ENCODE peak calls at places on chromosomes 1 and 21, in nine cellular contexts. K is amniotic stem cell; Q is left lung; Y is astrocyte of the cerebellum; P is HS-5; U is lower leg skin; N is effector memory CD8-positive, alpha-beta T cell; J is WERI-Rb-1; M is HFF-Myc. I is an unnamed sample.

GRCh38 chr1:245039196-245039595 is 115.6 kb upstream of the KIF26B start:
- DNase-seq in P (no peak), J (no peak), Q (no peak), U (no peak), N (no peak), K (no peak), Y (no peak), M (no peak), I (no peak)

GRCh38 chr21:26909972-26910371 is 56.9 kb downstream of the ADAMTS5 start:
- DNase-seq in M (no peak), P (no peak), J (no peak), N (no peak), K (no peak), U (no peak), Y (no peak), Q (no peak), I (no peak)

GRCh38 chr21:32574946-32575925 is 10.1 kb downstream of the TCP10L start:
- DNase-seq in P (no peak), J (no peak), K (no peak), N (no peak), Y (no peak), M (no peak), U (peak; percentile 70), Q (peak; percentile 64), I (no peak)

GRCh38 chr1:32142446-32143301 is 34.8 kb downstream of the KPNA6 start:
- DNase-seq in K (peak; percentile 25), N (no peak), U (no peak), P (peak; percentile 28), J (no peak), M (peak; percentile 74), Y (peak; percentile 33), Q (no peak), I (peak; percentile 51)

GRCh38 chr1:70518106-70518505 is 107.0 kb downstream of the CTH start:
- DNase-seq in Y (no peak), P (no peak), J (no peak), M (no peak), K (no peak), N (no peak), U (no peak), Q (no peak), I (no peak)

GRCh38 chr21:37193676-37194075 is 73.5 kb downstream of the VPS26C start:
- DNase-seq in Q (no peak), Y (no peak), N (no peak), J (no peak), K (no peak), P (no peak), M (no peak), U (no peak), I (no peak)

GRCh38 chr1:93591833-93592635 is 89.6 kb downstream of the BCAR3 start:
- DNase-seq in P (no peak), Y (no peak), K (no peak), U (peak; percentile 83), J (peak; percentile 79), M (no peak), Q (no peak), N (peak; percentile 8), I (no peak)

GRCh38 chr1:228898582-228898992 is 163.3 kb downstream of the RHOU start:
- DNase-seq in N (no peak), U (no peak), M (no peak), P (no peak), Q (no peak), Y (no peak), J (no peak), K (no peak), I (no peak)

GRCh38 chr1:78170845-78171244 is 125.1 kb downstream of the GIPC2 start:
- DNase-seq in U (no peak), J (no peak), Y (no peak), M (no peak), N (no peak), K (no peak), Q (no peak), P (no peak), I (no peak)

GRCh38 chr1:11772458-11772857 is 10.5 kb downstream of the C1orf167 start:
- DNase-seq in U (no peak), M (no peak), K (no peak), N (no peak), P (no peak), Y (no peak), J (peak; percentile 53), Q (no peak), I (no peak)

GRCh38 chr1:182175340-182176068 is 114.0 kb upstream of the ZNF648 start:
- DNase-seq in N (no peak), M (no peak), Q (no peak), K (no peak), U (no peak), Y (no peak), J (no peak), P (no peak), I (no peak)

GRCh38 chr1:10979483-10979920 is 33.0 kb upstream of the TARDBP start:
- DNase-seq in K (no peak), M (no peak), U (peak; percentile 91), P (no peak), J (no peak), Q (no peak), Y (no peak), N (no peak), I (no peak)

GRCh38 chr1:175976865-175977642 is 230.0 kb downstream of the COP1 start:
- DNase-seq in N (no peak), Q (no peak), Y (no peak), M (no peak), J (no peak), K (no peak), P (peak; percentile 30), U (no peak), I (no peak)

GRCh38 chr1:205680073-205680851 is at the start of gene SLC45A3:
- DNase-seq in J (peak; percentile 95), Y (no peak), U (no peak), P (no peak), M (no peak), Q (peak; percentile 83), N (no peak), K (no peak), I (no peak)

GRCh38 chr1:25862785-25863485 is 3.7 kb upstream of the AUNIP start:
- DNase-seq in N (no peak), M (no peak), U (peak; percentile 81), J (no peak), Q (no peak), K (no peak), P (no peak), Y (no peak), I (no peak)

GRCh38 chr1:219833214-219833816 is 95.0 kb downstream of the SLC30A10 start:
- DNase-seq in K (no peak), N (no peak), U (no peak), P (no peak), J (no peak), Y (no peak), Q (no peak), M (no peak), I (peak; percentile 37)

GRCh38 chr1:216293673-216294072 is 129.6 kb downstream of the USH2A start:
- DNase-seq in Q (no peak), M (no peak), P (peak; percentile 35), N (no peak), Y (no peak), K (peak; percentile 36), U (no peak), J (no peak), I (no peak)

GRCh38 chr21:45033791-45034555 is 40.4 kb upstream of the ADARB1 start:
- DNase-seq in M (no peak), N (no peak), Q (peak; percentile 58), U (no peak), Y (no peak), P (no peak), J (no peak), K (no peak), I (no peak)

GRCh38 chr1:155136728-155137127 is 1.1 kb downstream of the SLC50A1 start:
- DNase-seq in M (no peak), Y (no peak), N (no peak), K (no peak), P (no peak), U (no peak), Q (no peak), J (no peak), I (no peak)